ENCODE peak calls at places on chromosomes 7 and 10, in seven cellular contexts. W is transverse colon, U is endothelial cell, L is mucosa of descending colon, D is choroid plexus epithelial cell, B is tibial nerve, V is HepG2. K is an unnamed sample.

GRCh38 chr10:131249957-131250347 is 61.6 kb downstream of the TCERG1L start:
- DNase-seq in V (no peak), W (no peak), D (no peak), U (no peak), L (no peak), B (no peak), K (no peak)

GRCh38 chr10:6052247-6053221 is 9.6 kb downstream of the IL2RA start:
- DNase-seq in B (no peak), V (no peak), L (peak), W (peak), U (no peak), D (no peak), K (no peak)

GRCh38 chr7:134823400-134823799 is 44.0 kb downstream of the CALD1 start:
- DNase-seq in W (no peak), D (peak), U (no peak), L (no peak), B (no peak), V (no peak), K (peak)

GRCh38 chr10:96588601-96589419 is 2.0 kb upstream of the TM9SF3 start:
- DNase-seq in U (no peak), V (no peak), W (no peak), D (no peak), B (no peak), L (no peak), K (no peak)

GRCh38 chr10:69567920-69568319 is 5.3 kb downstream of the NEUROG3 start:
- DNase-seq in W (peak), V (peak), B (no peak), L (peak), D (peak), U (peak), K (peak)

GRCh38 chr10:102408728-102409603 is 9.6 kb downstream of the PSD start:
- DNase-seq in U (no peak), L (no peak), V (no peak), W (peak), D (peak), B (no peak), K (no peak)

GRCh38 chr7:125504848-125505247 is 575.2 kb upstream of the POT1 start:
- DNase-seq in L (no peak), W (no peak), D (no peak), U (no peak), V (no peak), B (no peak), K (no peak)

GRCh38 chr10:12432402-12433189 is 83.2 kb downstream of the CAMK1D start:
- DNase-seq in B (no peak), D (no peak), U (no peak), L (peak), W (peak), V (no peak), K (no peak)

GRCh38 chr10:102916173-102916572 is 1.9 kb upstream of the CNNM2 start:
- DNase-seq in D (no peak), V (peak), B (no peak), L (no peak), U (no peak), W (no peak), K (no peak)

GRCh38 chr7:119756687-119757086 is 516.3 kb upstream of the KCND2 start:
- DNase-seq in B (no peak), L (no peak), W (no peak), V (no peak), U (no peak), D (no peak), K (no peak)

GRCh38 chr7:55365103-55365679 is at the start of gene LANCL2:
- DNase-seq in U (no peak), D (peak), L (peak), B (no peak), V (no peak), W (peak), K (no peak)

GRCh38 chr10:113945075-113945686 is 90.7 kb downstream of the NHLRC2 start:
- DNase-seq in B (no peak), W (peak), U (no peak), V (no peak), D (peak), L (peak), K (no peak)

GRCh38 chr7:82441916-82442478 is 1.6 kb downstream of the CACNA2D1 start:
- DNase-seq in D (peak), B (no peak), V (no peak), L (no peak), W (no peak), U (no peak), K (no peak)

GRCh38 chr10:100072514-100072913 is 9.2 kb downstream of the CPN1 start:
- DNase-seq in W (no peak), D (no peak), L (no peak), U (no peak), V (peak), B (no peak), K (no peak)

GRCh38 chr10:79042639-79043411 is 25.9 kb upstream of the ZMIZ1 start:
- DNase-seq in W (no peak), V (no peak), B (no peak), D (no peak), L (no peak), U (no peak), K (no peak)

GRCh38 chr10:47256753-47257336 is 43.2 kb upstream of the GDF10 start:
- DNase-seq in L (no peak), V (no peak), B (no peak), U (no peak), D (no peak), W (peak), K (no peak)

GRCh38 chr7:75738975-75739795 is 444 bp upstream of the HIP1 start:
- DNase-seq in U (peak), L (peak), B (peak), D (peak), V (peak), W (peak), K (peak)

GRCh38 chr10:100999742-101000601 is at the start of gene LZTS2:
- DNase-seq in L (no peak), D (no peak), B (no peak), V (no peak), U (peak), W (peak), K (no peak)

GRCh38 chr7:22545539-22545938 is 45.6 kb upstream of the STEAP1B start:
- DNase-seq in L (no peak), V (no peak), D (no peak), B (no peak), W (no peak), U (no peak), K (no peak)

GRCh38 chr10:61757001-61757400 is 94.3 kb downstream of the CABCOCO1 start:
- DNase-seq in D (no peak), L (no peak), W (no peak), B (no peak), U (no peak), V (no peak), K (no peak)

GRCh38 chr7:121945066-121945848 is 72.3 kb downstream of the PTPRZ1 start:
- DNase-seq in B (no peak), L (no peak), V (no peak), U (no peak), W (no peak), D (no peak), K (no peak)

GRCh38 chr10:56874950-56875349 is 513.9 kb upstream of the ZWINT start:
- DNase-seq in B (no peak), U (no peak), V (no peak), D (no peak), W (no peak), L (no peak), K (no peak)

GRCh38 chr10:14904316-14904732 is 25.7 kb downstream of the SUV39H2 start:
- DNase-seq in U (no peak), L (peak), D (peak), B (no peak), W (no peak), V (peak), K (no peak)

GRCh38 chr10:76779821-76780281 is 857.8 kb downstream of the KCNMA1 start:
- DNase-seq in B (no peak), W (no peak), U (no peak), L (no peak), D (no peak), V (no peak), K (no peak)

GRCh38 chr10:76784076-76784475 is 853.5 kb downstream of the KCNMA1 start:
- DNase-seq in U (no peak), W (no peak), D (no peak), L (no peak), V (no peak), B (no peak), K (no peak)

GRCh38 chr10:76774987-76775603 is 862.5 kb downstream of the KCNMA1 start:
- DNase-seq in U (no peak), V (no peak), D (no peak), L (no peak), W (no peak), B (no peak), K (no peak)

GRCh38 chr10:76779163-76779820 is 858.3 kb downstream of the KCNMA1 start:
- DNase-seq in D (peak), U (no peak), L (no peak), B (no peak), V (no peak), W (no peak), K (peak)
- TF ChIP-seq CTCF in D (peak), U (no peak), L (no peak), B (peak), V (no peak), W (no peak), K (peak)

DNA sequence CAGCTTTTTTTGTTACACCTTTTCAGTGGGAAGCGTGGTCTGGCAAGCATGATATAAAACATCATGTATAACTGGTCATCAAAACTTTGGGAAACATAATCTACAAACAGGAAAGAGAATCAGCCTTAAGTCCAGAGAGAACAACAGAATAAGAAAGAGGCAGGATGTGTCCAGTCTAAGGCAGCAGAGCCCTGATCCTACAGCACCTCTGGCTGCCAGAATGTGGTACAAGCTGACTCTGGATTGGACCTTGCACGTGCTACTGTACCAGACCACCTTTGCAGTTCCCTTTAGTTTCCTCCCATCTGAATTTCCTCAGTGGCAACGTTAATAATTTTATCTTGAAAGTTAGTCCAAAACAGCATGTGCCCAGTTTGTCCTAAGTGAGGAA is 824.6 kb upstream of the IGFBP3 start:
- DNase-seq in L (peak), B (no peak), W (no peak), D (peak), V (no peak), U (no peak), K (no peak)
- TF ChIP-seq CTCF in L (no peak), B (no peak), W (no peak), D (peak), V (no peak), U (no peak), K (peak)

GRCh38 chr10:119299531-119299930 is 92.2 kb downstream of the GRK5 start:
- DNase-seq in D (peak), U (no peak), V (no peak), B (no peak), W (no peak), L (peak), K (no peak)
- TF ChIP-seq CTCF in D (peak), U (no peak), V (peak), B (no peak), W (peak), L (no peak), K (no peak)

GRCh38 chr7:150378853-150379589 is at the start of gene ZNF775:
- DNase-seq in W (peak), L (peak), U (peak), B (peak), V (peak), D (peak), K (peak)
- TF ChIP-seq CTCF in W (no peak), L (no peak), U (no peak), B (no peak), V (peak), D (no peak), K (no peak)

GRCh38 chr7:100827330-100828226 is at the start of gene EPHB4:
- DNase-seq in B (no peak), W (peak), V (peak), L (peak), U (peak), D (peak), K (peak)
- TF ChIP-seq CTCF in B (no peak), W (no peak), V (peak), L (no peak), U (peak), D (peak), K (peak)

DNA sequence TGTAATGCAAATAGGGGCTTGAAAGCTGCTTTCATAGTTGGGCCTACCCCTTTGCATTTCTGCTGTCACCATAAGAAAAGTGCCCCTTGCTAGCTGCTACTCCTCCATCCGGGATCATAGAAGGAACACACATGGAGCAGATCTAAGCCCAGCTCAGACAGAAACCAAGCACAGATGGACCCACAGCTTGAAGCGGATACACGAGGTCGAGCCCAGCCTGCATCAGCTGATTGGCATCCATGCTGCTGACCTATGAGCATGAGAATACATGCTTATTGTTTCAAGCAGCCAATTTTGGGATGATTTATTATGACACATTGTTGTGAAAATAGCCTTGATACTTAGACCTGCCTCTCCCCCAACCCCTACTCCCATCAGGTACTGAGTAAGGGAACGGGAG is 109.2 kb downstream of the ZNF467 start:
- DNase-seq in L (no peak), W (no peak), V (no peak), U (no peak), B (no peak), D (no peak), K (no peak)
- TF ChIP-seq CTCF in L (no peak), W (no peak), V (no peak), U (no peak), B (no peak), D (no peak), K (no peak)